ENCODE peak calls at places on chromosomes 11 and 22, in seven cellular contexts. N, B, D, K, P, G and E are unnamed samples.

GRCh38 chr22:41094036-41094435 is 1.6 kb downstream of the EP300 start:
- DNase-seq in G (no peak), N (no peak), D (no peak), K (no peak), P (no peak), B (peak), E (no peak)

GRCh38 chr11:36509265-36509664 is 807 bp downstream of the TRAF6 start:
- DNase-seq in B (peak), D (no peak), G (no peak), N (no peak), P (no peak), K (no peak), E (no peak)

GRCh38 chr11:69344570-69345145 is 50.7 kb downstream of the MYEOV start:
- DNase-seq in P (no peak), D (no peak), G (peak), K (no peak), B (no peak), N (no peak), E (no peak)

GRCh38 chr22:47552541-47553205 is 790.2 kb downstream of the TBC1D22A start:
- DNase-seq in N (no peak), G (no peak), B (no peak), D (no peak), K (no peak), P (no peak), E (no peak)

GRCh38 chr11:73121692-73122091 is 20.4 kb downstream of the FCHSD2 start:
- DNase-seq in K (no peak), G (no peak), D (no peak), B (no peak), P (no peak), N (no peak), E (no peak)

GRCh38 chr22:39098026-39098425 is 982 bp downstream of the APOBEC3H start:
- DNase-seq in K (no peak), N (no peak), D (no peak), P (no peak), G (peak), B (no peak), E (no peak)

GRCh38 chr11:85575388-85575787 is 51.8 kb downstream of the DLG2 start:
- DNase-seq in D (no peak), K (no peak), B (no peak), P (no peak), N (no peak), G (no peak), E (no peak)

GRCh38 chr11:47460571-47461235 is 11.8 kb upstream of the RAPSN start:
- DNase-seq in N (no peak), D (no peak), B (peak), K (no peak), G (no peak), P (no peak), E (no peak)

GRCh38 chr11:18727499-18728236 is 1.7 kb upstream of the IGSF22 start:
- DNase-seq in D (no peak), K (no peak), N (no peak), P (no peak), G (peak), B (peak), E (no peak)

GRCh38 chr22:31081963-31082605 is 966 bp downstream of the SMTN start:
- DNase-seq in G (no peak), B (peak), P (peak), N (no peak), D (no peak), K (no peak), E (no peak)

GRCh38 chr11:43837879-43838278 is 42.8 kb upstream of the ALKBH3 start:
- DNase-seq in P (no peak), K (no peak), B (no peak), N (no peak), D (no peak), G (no peak), E (no peak)

GRCh38 chr22:47094861-47095330 is 332.4 kb downstream of the TBC1D22A start:
- DNase-seq in K (no peak), N (no peak), D (no peak), G (no peak), B (no peak), P (no peak), E (no peak)

GRCh38 chr22:37176464-37177061 is 11.5 kb downstream of the C1QTNF6 start:
- DNase-seq in D (peak), K (peak), B (peak), G (peak), P (peak), N (peak), E (peak)

GRCh38 chr11:129042503-129042902 is 99.8 kb upstream of the TP53AIP1 start:
- DNase-seq in D (no peak), N (no peak), P (no peak), G (no peak), K (no peak), B (no peak), E (no peak)

GRCh38 chr11:61820174-61820573 is 3.4 kb upstream of the FADS1 start:
- DNase-seq in D (no peak), B (peak), K (no peak), P (no peak), G (no peak), N (no peak), E (no peak)

GRCh38 chr11:15199693-15200092 is 85.0 kb downstream of the INSC start:
- DNase-seq in G (peak), P (no peak), D (peak), N (no peak), K (no peak), B (peak), E (no peak)

GRCh38 chr22:28915969-28916368 is 32.6 kb downstream of the ZNRF3 start:
- DNase-seq in G (no peak), P (no peak), K (no peak), D (no peak), N (no peak), B (no peak), E (no peak)

GRCh38 chr22:17772963-17773605 is 1.2 kb downstream of the BID start:
- DNase-seq in D (peak), K (no peak), N (no peak), P (no peak), B (peak), G (peak), E (no peak)

GRCh38 chr11:114551060-114551459 is 8.6 kb downstream of the NXPE1 start:
- DNase-seq in N (no peak), B (no peak), G (no peak), D (no peak), K (no peak), P (no peak), E (no peak)

GRCh38 chr11:2207773-2208621 is 36.4 kb upstream of the TH start:
- DNase-seq in D (no peak), K (peak), B (no peak), N (no peak), P (peak), G (no peak), E (no peak)

GRCh38 chr22:27780161-27780575 is 21.4 kb downstream of the MN1 start:
- DNase-seq in B (no peak), G (peak), D (peak), N (no peak), P (no peak), K (no peak), E (no peak)

GRCh38 chr11:68350759-68351449 is 38.5 kb downstream of the LRP5 start:
- DNase-seq in G (no peak), D (no peak), P (no peak), N (no peak), B (no peak), K (no peak), E (peak)

GRCh38 chr22:28413612-28414011 is 266.0 kb downstream of the TTC28 start:
- DNase-seq in K (no peak), N (no peak), P (no peak), B (no peak), G (no peak), D (no peak), E (no peak)

GRCh38 chr22:22507743-22508273 is 734 bp downstream of the ZNF280B start:
- DNase-seq in B (no peak), D (no peak), N (no peak), K (no peak), G (no peak), P (no peak), E (no peak)

GRCh38 chr11:75029836-75030631 is 41.3 kb downstream of the NEU3 start:
- DNase-seq in G (peak), P (no peak), B (peak), N (no peak), K (no peak), D (no peak), E (no peak)

GRCh38 chr22:49230194-49230577 is 597.5 kb downstream of the BRD1 start:
- DNase-seq in N (no peak), P (no peak), B (no peak), G (peak), K (no peak), D (no peak), E (no peak)

GRCh38 chr11:64868904-64869570 is 9.4 kb downstream of the EHD1 start:
- DNase-seq in D (peak), B (peak), G (no peak), P (peak), K (no peak), N (peak), E (no peak)

GRCh38 chr11:64866173-64866491 is 12.3 kb downstream of the EHD1 start:
- DNase-seq in B (no peak), K (no peak), N (no peak), D (no peak), G (no peak), P (no peak), E (no peak)

GRCh38 chr11:64869571-64870175 is 8.7 kb downstream of the EHD1 start:
- DNase-seq in N (no peak), K (no peak), G (peak), D (no peak), B (no peak), P (no peak), E (no peak)

GRCh38 chr11:64865286-64866172 is 12.9 kb downstream of the EHD1 start:
- DNase-seq in D (no peak), N (peak), G (no peak), B (peak), P (no peak), K (no peak), E (no peak)

GRCh38 chr11:64867748-64868462 is 10.5 kb downstream of the EHD1 start:
- DNase-seq in N (no peak), B (no peak), D (no peak), P (peak), K (no peak), G (no peak), E (no peak)
- H3K4me3 ChIP-seq in N (no peak), B (no peak), D (no peak), P (no peak), K (no peak), G (no peak), E (no peak)

GRCh38 chr11:110373061-110373702 is 56.6 kb upstream of the FDX1 start:
- DNase-seq in K (no peak), D (no peak), G (no peak), N (no peak), P (no peak), B (peak), E (no peak)
- H3K4me3 ChIP-seq in K (no peak), D (no peak), G (no peak), N (no peak), P (no peak), B (no peak), E (no peak)

DNA sequence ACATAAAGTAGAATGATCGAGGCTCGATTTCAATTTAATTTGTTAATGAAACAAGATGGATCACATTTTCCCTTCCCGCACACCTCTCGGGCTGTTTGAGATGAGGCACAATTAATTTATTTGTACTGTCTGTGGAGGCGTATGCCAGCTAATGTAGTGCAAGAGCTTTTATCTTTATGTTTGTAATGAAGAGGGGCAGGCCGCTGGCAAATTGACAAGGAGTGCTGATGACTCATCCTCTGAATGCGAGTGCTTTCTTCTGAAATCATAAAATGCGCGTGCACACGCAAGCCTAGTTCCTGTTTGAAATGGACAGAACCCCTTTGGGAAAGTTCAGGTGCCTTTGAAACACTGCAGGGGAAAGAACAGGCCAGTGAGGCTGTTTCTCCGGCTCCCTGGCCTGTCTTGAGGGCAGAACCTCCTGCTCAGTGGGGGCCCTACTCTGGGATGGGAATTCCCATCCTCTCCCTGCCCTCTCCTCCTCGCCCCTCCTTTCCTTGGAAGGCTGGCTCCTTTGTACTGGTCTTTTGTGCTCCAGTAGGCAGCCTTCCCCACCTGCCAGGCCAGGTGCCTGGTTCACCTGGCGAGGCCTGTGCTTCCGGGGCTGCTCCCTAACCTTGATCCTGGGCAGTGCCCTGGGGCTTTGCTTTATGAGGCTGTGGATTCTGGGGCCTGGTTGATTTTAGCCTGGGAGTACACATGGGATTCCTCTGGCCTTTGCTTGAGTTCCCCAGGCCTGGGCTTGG is 50.3 kb downstream of the TEAD1 start:
- DNase-seq in G (peak), K (peak), B (peak), D (peak), N (peak), P (peak), E (peak)
- H3K4me3 ChIP-seq in G (no peak), K (no peak), B (no peak), D (no peak), N (no peak), P (no peak), E (no peak)

GRCh38 chr22:46057206-46057605 is 80.2 kb upstream of the WNT7B start:
- DNase-seq in B (no peak), G (no peak), D (peak), P (peak), K (peak), N (no peak), E (peak)
- H3K4me3 ChIP-seq in B (no peak), G (no peak), D (no peak), P (peak), K (peak), N (peak), E (peak)

DNA sequence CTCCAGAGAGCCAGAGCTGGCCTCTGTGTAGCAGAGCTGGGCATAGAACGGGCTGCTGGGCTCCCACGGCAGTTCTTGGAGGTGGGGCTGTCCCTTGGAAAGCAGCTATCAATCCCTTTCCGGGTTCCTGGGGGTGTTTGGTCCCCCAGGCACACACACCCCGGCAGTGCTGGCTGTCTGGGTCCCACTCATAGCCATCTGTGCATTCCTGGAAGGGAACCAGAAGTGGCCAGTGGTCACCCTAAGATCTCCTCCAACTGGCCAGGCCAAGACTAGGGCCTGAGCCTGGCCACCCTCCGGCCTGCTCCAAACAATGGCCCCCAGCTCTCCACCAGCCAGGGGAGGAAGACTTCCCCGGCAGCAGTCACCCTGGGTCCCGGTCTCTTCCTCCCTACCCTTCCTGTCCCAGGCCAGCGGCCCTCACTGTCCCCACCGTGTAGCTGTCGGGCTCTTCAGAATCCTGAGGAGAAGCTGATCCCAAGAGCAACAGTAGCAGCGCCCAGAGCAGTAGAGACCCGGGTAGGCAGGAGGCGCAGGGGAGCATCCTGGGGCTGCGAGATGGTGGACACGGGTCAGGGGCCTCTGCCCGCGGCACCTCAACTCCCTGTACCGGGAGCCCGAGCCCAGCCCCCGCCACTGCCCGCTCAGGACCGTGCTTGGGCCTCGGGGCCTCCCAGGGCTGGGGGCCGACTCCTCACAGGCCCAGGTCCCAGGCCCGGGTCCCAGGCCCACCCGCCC is 620 bp downstream of the EFEMP2 start:
- DNase-seq in P (peak), B (no peak), K (no peak), G (peak), D (peak), N (no peak), E (peak)
- H3K4me3 ChIP-seq in P (peak), B (peak), K (peak), G (peak), D (peak), N (peak), E (peak)

GRCh38 chr22:35231585-35232084 is 25.7 kb upstream of the HMGXB4 start:
- DNase-seq in G (peak), P (peak), D (peak), K (no peak), N (peak), B (peak), E (peak)

GRCh38 chr22:35229865-35230264 is 27.4 kb upstream of the HMGXB4 start:
- DNase-seq in B (no peak), P (no peak), D (no peak), K (no peak), N (no peak), G (peak), E (no peak)

GRCh38 chr22:35227248-35227647 is 30.0 kb upstream of the HMGXB4 start:
- DNase-seq in D (no peak), N (no peak), B (no peak), G (peak), K (no peak), P (no peak), E (no peak)

GRCh38 chr22:35230839-35231584 is 26.3 kb upstream of the HMGXB4 start:
- DNase-seq in G (peak), D (no peak), B (no peak), P (no peak), N (no peak), K (no peak), E (no peak)

GRCh38 chr22:35230417-35230816 is 26.9 kb upstream of the HMGXB4 start:
- DNase-seq in B (no peak), G (peak), P (no peak), N (no peak), K (no peak), D (no peak), E (no peak)
- H3K4me3 ChIP-seq in B (no peak), G (no peak), P (no peak), N (no peak), K (no peak), D (no peak), E (no peak)

DNA sequence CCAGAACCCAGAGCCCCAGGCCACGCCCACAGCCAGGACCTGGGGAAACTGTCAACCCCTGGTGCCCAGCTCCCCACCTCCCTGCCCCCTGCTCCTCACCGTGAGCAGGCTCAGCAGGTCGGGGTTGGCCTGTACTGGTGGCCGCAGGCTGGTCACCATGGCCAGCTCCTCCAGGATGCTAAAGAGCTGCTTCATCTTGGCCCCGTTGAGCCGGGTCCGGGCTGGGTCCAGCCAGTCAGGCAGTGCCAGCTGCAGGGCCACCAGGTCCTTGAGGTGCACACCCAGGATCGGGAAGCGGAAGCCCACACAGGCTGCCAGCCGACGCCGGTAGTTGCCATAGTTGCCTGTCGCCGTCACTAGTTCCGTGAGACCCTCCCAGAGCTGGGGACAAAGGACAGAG is 7.3 kb downstream of the RASGRP2 start:
- DNase-seq in D (no peak), N (no peak), B (no peak), G (no peak), K (no peak), P (no peak), E (no peak)
- H3K4me3 ChIP-seq in D (no peak), N (no peak), B (no peak), G (no peak), K (no peak), P (no peak), E (no peak)

GRCh38 chr11:76206077-76206326 is 300 bp downstream of the WNT11 start:
- DNase-seq in B (no peak), N (no peak), P (no peak), K (no peak), G (no peak), D (no peak), E (no peak)
- H3K4me3 ChIP-seq in B (peak), N (peak), P (peak), K (peak), G (peak), D (no peak), E (peak)